ENCODE peak calls at places on chromosomes 13 and 19, in ten cellular contexts. Y, R, A, G, T, C, F, E, Q and B are unnamed samples.
A peak's percentile ranks its signal among the peaks of the same experiment; 100 is the strongest.

GRCh38 chr19:51440846-51441409 is 17.3 kb downstream of the SIGLEC8 start:
- DNase-seq in C (no peak), T (no peak), Q (no peak), G (no peak), A (no peak), R (no peak), Y (no peak), E (no peak), F (no peak), B (no peak)

GRCh38 chr13:22114630-22115311 is 443.9 kb downstream of the FGF9 start:
- DNase-seq in F (no peak), Q (peak; percentile 81), C (no peak), E (no peak), A (no peak), T (no peak), Y (no peak), G (peak; percentile 30), R (no peak), B (peak; percentile 84)

GRCh38 chr19:33562636-33563035 is 41.0 kb upstream of the PEPD start:
- DNase-seq in R (no peak), A (no peak), C (no peak), T (no peak), F (no peak), Q (no peak), E (no peak), Y (no peak), G (no peak), B (no peak)

GRCh38 chr19:38670921-38671398 is 23.5 kb downstream of the ACTN4 start:
- DNase-seq in Q (no peak), F (no peak), C (no peak), R (no peak), Y (no peak), T (no peak), G (no peak), A (no peak), E (no peak), B (no peak)

GRCh38 chr19:12995596-12996541 is 594 bp downstream of the NFIX start:
- DNase-seq in Y (no peak), Q (peak; percentile 79), G (no peak), T (no peak), F (no peak), E (no peak), C (no peak), A (peak; percentile 59), R (no peak), B (peak; percentile 83)

GRCh38 chr13:65300220-65300619 is 1929.9 kb downstream of the PCDH9 start:
- DNase-seq in C (no peak), E (no peak), A (no peak), T (no peak), G (no peak), Q (no peak), F (no peak), R (no peak), Y (no peak), B (no peak)

GRCh38 chr13:35164324-35164932 is 222.4 kb downstream of the NBEA start:
- DNase-seq in F (no peak), A (no peak), R (no peak), C (no peak), Q (peak; percentile 8), E (no peak), T (no peak), Y (no peak), G (no peak), B (peak; percentile 5)

GRCh38 chr19:7159105-7159933 is 89.8 kb downstream of the ZNF557 start:
- DNase-seq in C (no peak), G (no peak), A (peak; percentile 96), Y (no peak), Q (no peak), T (peak; percentile 65), R (peak; percentile 77), E (no peak), F (no peak), B (no peak)

GRCh38 chr13:87999791-88000190 is 328.6 kb downstream of the SLITRK5 start:
- DNase-seq in E (no peak), Q (no peak), A (no peak), T (no peak), F (no peak), Y (no peak), C (no peak), R (no peak), G (no peak), B (no peak)

GRCh38 chr13:74930402-74931165 is 551.4 kb downstream of the TBC1D4 start:
- DNase-seq in Q (no peak), E (no peak), F (peak; percentile 37), R (no peak), A (no peak), T (peak; percentile 8), G (no peak), Y (no peak), C (no peak), B (no peak)

GRCh38 chr19:44202470-44202869 is 9.9 kb upstream of the ZNF227 start:
- DNase-seq in G (no peak), Y (no peak), E (no peak), Q (no peak), R (no peak), T (no peak), A (no peak), F (peak; percentile 20), C (no peak), B (no peak)

DNA sequence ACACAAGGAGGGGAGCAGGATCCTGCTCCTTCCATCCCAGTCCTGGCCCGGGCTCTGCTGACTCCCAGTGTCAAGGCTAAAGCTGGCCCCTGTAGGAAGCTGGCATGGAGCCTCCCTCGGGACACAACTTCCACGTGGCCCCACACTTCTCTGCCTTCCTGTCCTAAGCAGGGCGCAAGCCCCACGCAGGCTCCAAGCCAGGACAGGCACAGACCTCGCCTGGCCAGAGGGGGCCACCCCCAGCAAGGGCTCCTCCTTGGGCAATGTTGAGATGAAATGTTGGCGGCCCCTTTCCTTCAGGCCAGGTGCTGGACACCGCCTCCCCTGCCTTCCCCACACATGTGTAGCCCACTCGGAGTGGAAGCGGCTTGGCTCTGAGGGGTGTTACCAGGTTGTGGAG is 66.6 kb downstream of the COL4A1 start:
- DNase-seq in T (no peak), C (no peak), E (no peak), Y (no peak), R (no peak), Q (no peak), G (no peak), A (no peak), F (no peak), B (no peak)
- TF ChIP-seq CTCF in T (no peak), C (no peak), E (no peak), Y (no peak), R (no peak), Q (no peak), G (no peak), A (no peak), F (no peak), B (no peak)

DNA sequence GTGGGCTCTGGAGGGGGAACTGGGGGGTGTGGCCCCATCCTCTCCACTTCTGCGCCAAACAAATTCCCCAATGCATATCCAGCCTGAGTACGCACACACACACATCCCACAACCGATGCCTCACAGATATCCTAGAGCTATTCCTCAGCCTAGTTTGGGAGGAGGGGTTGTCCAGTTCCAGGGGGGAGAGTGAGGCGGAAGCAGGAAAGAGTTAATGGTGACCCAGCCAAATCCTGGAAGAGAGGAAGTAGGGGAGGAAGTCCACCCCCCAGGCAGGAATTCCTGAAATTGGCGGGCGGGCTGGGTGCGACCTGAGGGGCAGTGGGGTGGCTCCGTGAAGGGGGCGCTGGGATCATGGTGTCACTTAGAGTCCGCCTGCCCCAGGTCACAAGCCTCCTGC is 897 bp downstream of the GPR4 start:
- DNase-seq in E (no peak), G (no peak), R (no peak), Q (no peak), A (no peak), Y (no peak), T (no peak), C (no peak), F (no peak), B (peak; percentile 21)
- TF ChIP-seq CTCF in E (no peak), G (no peak), R (no peak), Q (no peak), A (no peak), Y (no peak), T (no peak), C (no peak), F (no peak), B (no peak)

GRCh38 chr19:35743640-35744306 is 1.4 kb downstream of the U2AF1L4 start:
- DNase-seq in A (no peak), E (no peak), Y (no peak), C (no peak), Q (no peak), G (no peak), R (no peak), T (no peak), F (no peak), B (no peak)

GRCh38 chr19:35745328-35746086 is at the start of the genes PSENEN and U2AF1L4:
- DNase-seq in F (peak; percentile 99), Q (peak; percentile 93), G (peak; percentile 96), E (peak; percentile 96), C (peak; percentile 93), A (peak; percentile 98), R (peak; percentile 98), Y (peak; percentile 85), T (peak; percentile 99), B (peak; percentile 93)

GRCh38 chr19:35744335-35744687 is 907 bp downstream of the U2AF1L4 start:
- DNase-seq in Q (no peak), A (no peak), F (no peak), R (no peak), E (no peak), C (no peak), G (no peak), Y (no peak), T (no peak), B (no peak)

GRCh38 chr19:35746087-35746462 is 624 bp downstream of the PSENEN start:
- DNase-seq in R (no peak), C (no peak), Q (no peak), F (no peak), E (no peak), A (no peak), T (no peak), G (no peak), Y (no peak), B (no peak)

DNA sequence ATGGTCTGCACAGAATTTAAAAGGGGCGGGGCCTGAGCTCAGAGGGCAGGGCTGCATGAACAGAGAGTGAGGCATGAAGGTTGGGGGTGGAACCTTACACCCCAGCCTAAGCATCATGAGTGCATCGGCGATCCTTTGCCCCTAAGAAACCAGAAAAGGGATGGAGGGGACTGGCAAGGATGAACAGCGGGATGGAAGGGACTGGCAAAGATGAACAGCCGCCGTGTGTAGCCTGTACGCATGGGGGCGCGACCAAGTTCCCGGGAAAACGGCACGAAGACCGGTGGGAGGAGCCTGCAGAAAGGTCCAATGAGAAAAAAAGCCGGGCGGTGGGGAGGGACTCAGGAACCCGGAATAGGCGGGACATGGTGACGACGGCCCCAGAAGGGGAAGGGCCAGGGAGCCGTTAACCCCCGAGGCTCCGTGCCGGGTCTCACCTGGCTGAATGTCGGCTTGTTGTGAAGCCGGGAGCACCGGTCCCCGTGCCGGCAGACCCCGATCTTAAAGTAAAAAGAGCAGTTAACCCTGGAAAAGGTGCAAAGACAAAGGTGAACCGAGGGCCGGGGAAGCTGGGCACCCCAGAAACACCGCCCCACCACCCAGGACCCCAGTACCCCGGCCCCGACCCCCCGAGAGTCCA is 410 bp downstream of the U2AF1L4 start:
- DNase-seq in Q (peak; percentile 83), Y (peak; percentile 89), R (peak; percentile 96), E (peak; percentile 96), F (peak; percentile 81), G (peak; percentile 98), A (peak; percentile 97), C (peak; percentile 88), T (peak; percentile 90), B (peak; percentile 82)
- TF ChIP-seq CTCF in Q (peak; percentile 14), Y (peak; percentile 55), R (peak; percentile 62), E (no peak), F (peak; percentile 57), G (peak; percentile 10), A (peak; percentile 44), C (peak; percentile 48), T (peak; percentile 59), B (no peak)

GRCh38 chr13:44837250-44837649 is 152.0 kb downstream of the NUFIP1 start:
- DNase-seq in Y (no peak), T (peak; percentile 21), A (no peak), F (no peak), R (no peak), Q (no peak), C (no peak), G (no peak), E (no peak), B (no peak)
- TF ChIP-seq CTCF in Y (no peak), T (no peak), A (no peak), F (no peak), R (no peak), Q (no peak), C (no peak), G (no peak), E (no peak), B (no peak)